ENCODE peak calls at places on chromosomes 3 and 15, in nine cellular contexts. L is body of pancreas, F is RWPE1, T is dorsolateral prefrontal cortex, G is right atrium auricular region, U is endothelial cell, K is A549, E is choroid plexus epithelial cell, J is fibroblast of the aortic adventitia. H is an unnamed sample.

GRCh38 chr3:168884353-168884903 is 779.1 kb downstream of the MECOM start:
- DNase-seq in L (peak), F (peak), T (no peak), G (no peak), U (no peak), K (peak), E (peak), J (peak), H (no peak)

GRCh38 chr15:74421302-74422245 is 12.2 kb downstream of the SEMA7A start:
- DNase-seq in L (no peak), F (no peak), T (no peak), G (no peak), U (no peak), K (no peak), E (no peak), J (no peak), H (no peak)

GRCh38 chr3:129035360-129036233 is 25.0 kb upstream of the GP9 start:
- DNase-seq in L (no peak), F (no peak), T (no peak), G (no peak), U (no peak), K (no peak), E (no peak), J (no peak), H (no peak)

GRCh38 chr3:142459929-142460328 is 12.1 kb upstream of the XRN1 start:
- DNase-seq in L (no peak), F (no peak), T (no peak), G (no peak), U (no peak), K (no peak), E (peak), J (no peak), H (no peak)

GRCh38 chr3:158768361-158768787 is 33.5 kb upstream of the MFSD1 start:
- DNase-seq in L (peak), F (no peak), T (no peak), G (peak), U (peak), K (peak), E (peak), J (peak), H (peak)

GRCh38 chr3:196666001-196666867 is 26.7 kb downstream of the NRROS start:
- DNase-seq in L (no peak), F (peak), T (peak), G (no peak), U (no peak), K (peak), E (peak), J (peak), H (peak)

GRCh38 chr3:43689166-43689565 is 1.6 kb upstream of the ABHD5 start:
- DNase-seq in L (no peak), F (no peak), T (no peak), G (no peak), U (no peak), K (no peak), E (no peak), J (no peak), H (no peak)

GRCh38 chr3:46612324-46612723 is at the start of gene FAM240A:
- DNase-seq in L (peak), F (no peak), T (no peak), G (no peak), U (no peak), K (no peak), E (no peak), J (peak), H (no peak)

GRCh38 chr3:18372786-18373405 is 52.2 kb downstream of the SATB1 start:
- DNase-seq in L (no peak), F (no peak), T (no peak), G (no peak), U (no peak), K (no peak), E (no peak), J (no peak), H (no peak)

GRCh38 chr3:130839815-130840214 is 54.1 kb upstream of the ATP2C1 start:
- DNase-seq in L (no peak), F (no peak), T (no peak), G (no peak), U (no peak), K (no peak), E (no peak), J (no peak), H (no peak)

GRCh38 chr15:101520395-101520794 is 30.9 kb upstream of the PCSK6 start:
- DNase-seq in L (no peak), F (no peak), T (no peak), G (no peak), U (no peak), K (no peak), E (no peak), J (no peak), H (no peak)

GRCh38 chr3:100164730-100165129 is 50.4 kb upstream of the FILIP1L start:
- DNase-seq in L (no peak), F (no peak), T (no peak), G (no peak), U (no peak), K (no peak), E (no peak), J (no peak), H (no peak)

GRCh38 chr15:66840615-66841014 is 138.6 kb downstream of the SMAD6 start:
- DNase-seq in L (no peak), F (no peak), T (no peak), G (no peak), U (no peak), K (no peak), E (no peak), J (no peak), H (no peak)

GRCh38 chr15:68650901-68651709 is 72.3 kb downstream of the CORO2B start:
- DNase-seq in L (peak), F (no peak), T (no peak), G (no peak), U (peak), K (peak), E (peak), J (no peak), H (peak)

GRCh38 chr3:125045965-125046364 is 9.8 kb downstream of the HEG1 start:
- DNase-seq in L (no peak), F (peak), T (no peak), G (no peak), U (no peak), K (no peak), E (peak), J (peak), H (no peak)

GRCh38 chr15:47383801-47384200 is 333.5 kb upstream of the SEMA6D start:
- DNase-seq in L (no peak), F (no peak), T (no peak), G (no peak), U (no peak), K (no peak), E (no peak), J (no peak), H (no peak)

GRCh38 chr3:138441742-138442141 is 7.3 kb downstream of the ESYT3 start:
- DNase-seq in L (no peak), F (no peak), T (no peak), G (no peak), U (no peak), K (no peak), E (no peak), J (peak), H (no peak)

DNA sequence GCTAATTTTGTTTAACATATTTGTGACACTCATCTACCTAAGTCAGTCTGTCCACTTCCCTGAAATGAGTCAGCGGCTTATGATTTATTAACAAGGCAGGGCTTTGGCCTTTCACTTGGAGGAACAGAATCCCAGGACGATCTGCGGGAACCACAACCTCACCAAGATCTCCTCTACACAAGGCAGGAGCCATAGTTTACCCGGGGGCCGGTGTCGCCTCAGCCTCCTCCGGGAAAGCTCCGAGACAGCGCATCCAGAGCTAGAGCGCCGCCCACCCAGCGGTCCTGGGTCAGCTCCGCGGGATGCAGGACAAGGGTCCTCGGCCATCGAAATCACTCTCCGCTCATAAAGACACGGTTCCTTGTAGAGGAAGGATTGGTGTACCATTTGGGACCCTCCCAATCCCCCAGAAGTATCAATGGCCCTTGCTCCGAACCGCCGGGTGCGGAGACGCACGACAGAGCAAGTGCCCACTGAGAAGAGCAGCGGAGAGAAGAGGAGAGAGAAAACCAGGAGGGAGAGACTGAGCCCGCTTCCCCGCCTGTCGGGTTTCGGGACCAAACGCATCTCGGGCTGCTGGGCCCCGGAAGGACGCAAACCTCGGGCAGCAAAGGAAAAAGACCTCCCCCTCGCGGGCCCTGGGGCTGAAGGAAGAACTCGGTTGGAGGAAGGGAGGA is 13.1 kb upstream of the ALCAM start:
- DNase-seq in L (peak), F (peak), T (no peak), G (no peak), U (peak), K (peak), E (peak), J (no peak), H (peak)
- TF ChIP-seq CTCF in L (no peak), F (no peak), T (peak), G (no peak), U (no peak), K (no peak), E (peak), J (no peak), H (no peak)

DNA sequence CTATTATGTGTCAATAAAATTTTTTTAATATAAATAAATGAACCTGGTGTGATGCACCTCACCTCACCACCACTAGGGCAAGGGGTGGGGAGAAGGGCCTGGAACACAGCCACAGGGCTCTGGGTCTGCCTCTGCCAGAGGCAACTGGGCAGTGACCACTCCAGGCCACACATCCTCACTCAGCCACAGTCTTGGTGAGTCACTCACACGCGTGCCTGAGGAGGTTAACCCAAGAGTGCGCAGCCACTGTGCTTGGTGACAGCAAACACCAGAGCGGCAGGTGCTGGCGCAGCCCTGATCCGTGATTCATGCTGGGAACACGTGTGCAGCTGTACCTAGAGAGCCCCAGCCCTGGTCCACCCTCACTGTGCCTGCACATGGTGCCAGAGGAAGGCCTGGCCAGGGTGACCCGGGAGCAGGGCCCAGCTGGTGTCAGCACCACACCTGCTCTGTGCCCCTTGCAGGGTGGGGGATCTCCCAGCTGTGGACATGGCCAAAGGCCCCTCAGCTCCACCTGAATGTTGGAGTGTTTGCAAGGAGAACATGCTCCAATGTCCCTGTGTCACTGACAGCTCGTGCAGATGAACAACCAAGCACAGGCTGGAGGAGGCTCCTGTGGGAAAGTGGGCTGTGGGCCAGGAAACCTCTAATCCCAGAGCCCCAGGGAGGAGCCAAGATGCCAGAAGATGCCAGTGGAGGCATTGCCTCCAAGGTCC is 2.1 kb downstream of the SLC41A3 start:
- DNase-seq in L (peak), F (peak), T (peak), G (no peak), U (no peak), K (peak), E (peak), J (peak), H (no peak)
- TF ChIP-seq CTCF in L (peak), F (peak), T (no peak), G (peak), U (peak), K (no peak), E (peak), J (peak), H (peak)

GRCh38 chr3:184042617-184043016 is 10.2 kb upstream of the HTR3C start:
- DNase-seq in L (no peak), F (no peak), T (no peak), G (no peak), U (no peak), K (no peak), E (no peak), J (no peak), H (no peak)

GRCh38 chr3:184039414-184039813 is 7.9 kb downstream of the HTR3D start:
- DNase-seq in L (no peak), F (peak), T (no peak), G (no peak), U (no peak), K (no peak), E (no peak), J (peak), H (no peak)

GRCh38 chr3:184040010-184040409 is 8.5 kb downstream of the HTR3D start:
- DNase-seq in L (peak), F (no peak), T (no peak), G (no peak), U (peak), K (peak), E (peak), J (peak), H (peak)

GRCh38 chr3:184037816-184038215 is 6.3 kb downstream of the HTR3D start:
- DNase-seq in L (no peak), F (no peak), T (no peak), G (no peak), U (no peak), K (no peak), E (no peak), J (no peak), H (no peak)
- TF ChIP-seq CTCF in L (no peak), F (no peak), T (no peak), G (no peak), U (no peak), K (no peak), E (no peak), J (peak), H (no peak)

GRCh38 chr15:95449229-95449628 is 881.3 kb upstream of the NR2F2 start:
- DNase-seq in L (no peak), F (no peak), T (no peak), G (no peak), U (no peak), K (no peak), E (no peak), J (no peak), H (no peak)
- TF ChIP-seq CTCF in L (no peak), F (no peak), T (no peak), G (no peak), U (no peak), K (no peak), E (no peak), J (no peak), H (no peak)

DNA sequence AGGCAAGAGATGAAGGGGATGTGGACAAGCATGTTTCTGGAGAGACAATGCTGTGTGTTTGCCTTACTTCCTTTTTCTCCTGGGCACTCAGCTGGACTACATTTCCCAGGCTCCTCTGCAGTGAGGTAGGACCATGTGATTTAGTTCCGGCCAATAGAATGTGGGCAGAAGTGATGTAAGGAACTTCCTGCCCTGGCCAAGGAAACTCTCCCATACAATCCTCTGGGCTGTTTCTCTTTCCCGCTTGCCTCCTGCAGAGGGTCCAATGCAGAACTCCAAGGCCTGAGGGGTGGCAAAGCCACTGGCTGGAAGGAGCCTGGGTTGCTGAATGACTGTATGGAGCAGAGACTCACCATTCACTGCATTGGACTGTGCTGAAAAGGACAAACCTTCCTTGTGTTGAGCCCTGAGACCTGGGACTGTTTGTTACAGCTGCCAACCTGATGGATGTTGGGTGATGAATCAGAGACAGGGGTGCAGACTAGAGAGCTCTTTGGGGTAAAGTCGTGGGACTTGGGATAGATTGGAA is 82.7 kb upstream of the SLC6A6 start:
- DNase-seq in L (no peak), F (peak), T (no peak), G (no peak), U (peak), K (peak), E (peak), J (peak), H (peak)
- TF ChIP-seq CTCF in L (no peak), F (no peak), T (no peak), G (no peak), U (no peak), K (no peak), E (no peak), J (no peak), H (no peak)

GRCh38 chr15:41603941-41604660 is 45.1 kb downstream of the TYRO3 start:
- DNase-seq in L (peak), F (peak), T (peak), G (peak), U (peak), K (peak), E (peak), J (peak), H (peak)
- TF ChIP-seq CTCF in L (peak), F (peak), T (peak), G (peak), U (peak), K (peak), E (peak), J (peak), H (peak)

DNA sequence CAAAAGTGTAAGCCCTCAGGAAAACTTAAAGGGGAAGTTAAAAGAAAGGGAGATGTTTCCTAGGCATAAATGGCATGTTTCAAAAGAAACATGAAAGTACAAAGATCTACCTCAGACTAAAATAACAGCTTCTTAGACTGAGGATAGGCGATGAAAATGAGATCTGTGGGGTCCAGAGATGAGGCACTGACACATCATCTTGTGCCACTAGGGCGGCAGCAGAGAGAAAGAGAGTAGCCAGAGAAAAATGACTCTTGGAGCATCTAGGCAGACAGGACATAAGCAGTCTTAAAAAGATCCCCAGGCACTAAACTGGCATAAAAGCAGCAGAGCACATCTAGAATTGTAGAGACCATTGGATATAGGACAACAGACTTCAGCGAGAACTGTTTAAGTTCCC is 42.5 kb upstream of the RFX7 start:
- DNase-seq in L (no peak), F (no peak), T (no peak), G (no peak), U (no peak), K (peak), E (no peak), J (no peak), H (no peak)
- TF ChIP-seq CTCF in L (no peak), F (no peak), T (no peak), G (no peak), U (peak), K (peak), E (peak), J (no peak), H (no peak)

GRCh38 chr3:84077479-84077878 is 881.3 kb upstream of the CADM2 start:
- DNase-seq in L (no peak), F (no peak), T (no peak), G (no peak), U (no peak), K (no peak), E (peak), J (no peak), H (no peak)
- TF ChIP-seq CTCF in L (no peak), F (no peak), T (no peak), G (no peak), U (peak), K (peak), E (peak), J (no peak), H (peak)

DNA sequence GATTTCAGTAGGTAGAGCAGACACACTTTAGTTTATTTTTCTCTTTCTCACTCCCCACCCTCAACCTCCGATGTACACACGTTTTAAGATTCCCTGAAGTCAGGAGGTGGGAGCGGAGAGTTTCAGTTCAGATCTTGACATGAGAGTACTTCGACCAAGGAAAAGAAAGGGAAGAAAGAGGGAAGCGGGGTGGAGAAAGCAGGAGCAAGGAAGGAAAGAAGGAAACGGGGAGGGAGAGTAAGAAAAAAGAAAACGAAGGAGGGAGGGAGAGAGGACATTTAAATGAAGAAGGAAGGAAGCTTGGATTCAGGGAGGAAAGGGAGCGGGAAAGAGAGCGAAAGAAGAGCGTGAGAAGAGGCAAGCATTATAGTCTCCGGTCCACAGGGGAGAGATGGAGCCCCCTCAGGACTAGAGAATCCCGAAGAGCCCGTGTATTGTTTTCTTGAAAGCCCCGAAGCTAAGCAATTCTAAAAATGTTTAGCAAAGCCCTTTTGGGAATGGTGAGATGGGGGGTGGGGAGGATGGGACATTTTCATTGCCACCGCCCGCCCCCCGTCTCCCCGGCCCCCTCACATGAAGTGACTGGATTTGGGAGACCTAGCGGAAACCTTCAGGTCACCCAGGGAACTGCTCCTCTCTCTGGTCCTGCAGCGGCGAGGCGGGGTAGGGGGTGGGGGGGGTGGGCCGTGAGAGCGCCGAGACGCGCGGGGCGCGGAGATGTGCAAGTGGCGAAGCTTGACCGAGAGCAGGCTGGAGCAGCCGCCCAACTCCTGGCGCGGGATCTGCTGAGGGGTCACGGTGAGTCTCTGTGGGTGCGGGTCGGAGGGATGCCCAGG is 942 bp upstream of the MME start:
- DNase-seq in L (no peak), F (peak), T (no peak), G (no peak), U (no peak), K (no peak), E (peak), J (peak), H (no peak)
- TF ChIP-seq CTCF in L (no peak), F (no peak), T (no peak), G (no peak), U (peak), K (no peak), E (peak), J (peak), H (no peak)